ENCODE peak calls at places on chromosomes 4 and X, in four cellular contexts. One of them, this sample, is unnamed.

GRCh38 chr4:7199129-7199725 is 6.9 kb downstream of the SORCS2 start:
- DNase-seq in NCI-H226: no peak
- DNase-seq in cardiac fibroblast: no peak
- DNase-seq in stimulated activated CD4-positive, alpha-beta T cell treated with anti-CD3 and anti-CD28 coated beads, Interleukin-2, amount 100 ng/mL, for 24 hours: no peak
- DNase-seq in this sample: no peak

GRCh38 chr4:38371391-38371851 is 292.6 kb upstream of the KLF3 start:
- DNase-seq in cardiac fibroblast: peak; percentile 27
- DNase-seq in NCI-H226: peak; percentile 84
- DNase-seq in stimulated activated CD4-positive, alpha-beta T cell treated with anti-CD3 and anti-CD28 coated beads, Interleukin-2, amount 100 ng/mL, for 24 hours: no peak
- DNase-seq in this sample: peak; percentile 43

GRCh38 chr4:140884431-140885058 is 128.4 kb upstream of the TBC1D9 start:
- DNase-seq in cardiac fibroblast: peak; percentile 86
- DNase-seq in NCI-H226: peak; percentile 3
- DNase-seq in stimulated activated CD4-positive, alpha-beta T cell treated with anti-CD3 and anti-CD28 coated beads, Interleukin-2, amount 100 ng/mL, for 24 hours: no peak
- DNase-seq in this sample: peak; percentile 18

GRCh38 chr4:176791591-176792347 is 953 bp downstream of the VEGFC start:
- DNase-seq in cardiac fibroblast: peak; percentile 70
- DNase-seq in stimulated activated CD4-positive, alpha-beta T cell treated with anti-CD3 and anti-CD28 coated beads, Interleukin-2, amount 100 ng/mL, for 24 hours: no peak
- DNase-seq in NCI-H226: no peak
- DNase-seq in this sample: no peak

GRCh38 chrX:152072236-152072635 is 66.1 kb downstream of the MAGEA10 start:
- DNase-seq in cardiac fibroblast: peak; percentile 87
- DNase-seq in NCI-H226: peak; percentile 77
- DNase-seq in stimulated activated CD4-positive, alpha-beta T cell treated with anti-CD3 and anti-CD28 coated beads, Interleukin-2, amount 100 ng/mL, for 24 hours: no peak
- DNase-seq in this sample: peak; percentile 16

GRCh38 chr4:3655485-3656429 is 110.4 kb upstream of the ADRA2C start:
- DNase-seq in cardiac fibroblast: no peak
- DNase-seq in stimulated activated CD4-positive, alpha-beta T cell treated with anti-CD3 and anti-CD28 coated beads, Interleukin-2, amount 100 ng/mL, for 24 hours: no peak
- DNase-seq in NCI-H226: no peak
- DNase-seq in this sample: no peak

GRCh38 chrX:153061732-153062131 is 5.5 kb downstream of the PNMA3 start:
- DNase-seq in cardiac fibroblast: peak; percentile 51
- DNase-seq in NCI-H226: peak; percentile 37
- DNase-seq in stimulated activated CD4-positive, alpha-beta T cell treated with anti-CD3 and anti-CD28 coated beads, Interleukin-2, amount 100 ng/mL, for 24 hours: no peak
- DNase-seq in this sample: no peak

GRCh38 chr4:120703908-120704307 is 218.6 kb downstream of the PRDM5 start:
- DNase-seq in NCI-H226: no peak
- DNase-seq in cardiac fibroblast: peak; percentile 35
- DNase-seq in stimulated activated CD4-positive, alpha-beta T cell treated with anti-CD3 and anti-CD28 coated beads, Interleukin-2, amount 100 ng/mL, for 24 hours: no peak
- DNase-seq in this sample: no peak

GRCh38 chrX:44544036-44544435 is 1.4 kb upstream of the FUNDC1 start:
- DNase-seq in cardiac fibroblast: no peak
- DNase-seq in NCI-H226: no peak
- DNase-seq in stimulated activated CD4-positive, alpha-beta T cell treated with anti-CD3 and anti-CD28 coated beads, Interleukin-2, amount 100 ng/mL, for 24 hours: no peak
- DNase-seq in this sample: no peak

GRCh38 chr4:63814171-63814964 is 594.9 kb downstream of the TECRL start:
- DNase-seq in cardiac fibroblast: no peak
- DNase-seq in NCI-H226: no peak
- DNase-seq in stimulated activated CD4-positive, alpha-beta T cell treated with anti-CD3 and anti-CD28 coated beads, Interleukin-2, amount 100 ng/mL, for 24 hours: no peak
- DNase-seq in this sample: no peak

GRCh38 chr4:94536649-94537464 is 85.1 kb downstream of the PDLIM5 start:
- DNase-seq in stimulated activated CD4-positive, alpha-beta T cell treated with anti-CD3 and anti-CD28 coated beads, Interleukin-2, amount 100 ng/mL, for 24 hours: no peak
- DNase-seq in cardiac fibroblast: peak; percentile 41
- DNase-seq in NCI-H226: no peak
- DNase-seq in this sample: no peak

GRCh38 chrX:103941201-103941975 is 21.0 kb upstream of the TMSB15B start:
- DNase-seq in stimulated activated CD4-positive, alpha-beta T cell treated with anti-CD3 and anti-CD28 coated beads, Interleukin-2, amount 100 ng/mL, for 24 hours: no peak
- DNase-seq in cardiac fibroblast: peak; percentile 56
- DNase-seq in NCI-H226: peak; percentile 29
- DNase-seq in this sample: no peak

GRCh38 chr4:173332963-173333657 is 1.0 kb downstream of the HMGB2 start:
- DNase-seq in stimulated activated CD4-positive, alpha-beta T cell treated with anti-CD3 and anti-CD28 coated beads, Interleukin-2, amount 100 ng/mL, for 24 hours: peak; percentile 30
- DNase-seq in NCI-H226: no peak
- DNase-seq in cardiac fibroblast: peak; percentile 22
- DNase-seq in this sample: no peak

GRCh38 chr4:7156273-7157139 is 35.8 kb upstream of the SORCS2 start:
- DNase-seq in cardiac fibroblast: peak; percentile 35
- DNase-seq in stimulated activated CD4-positive, alpha-beta T cell treated with anti-CD3 and anti-CD28 coated beads, Interleukin-2, amount 100 ng/mL, for 24 hours: no peak
- DNase-seq in NCI-H226: no peak
- DNase-seq in this sample: no peak

GRCh38 chr4:126794363-126794762 is 838.4 kb upstream of the INTU start:
- DNase-seq in NCI-H226: peak; percentile 74
- DNase-seq in cardiac fibroblast: peak; percentile 17
- DNase-seq in stimulated activated CD4-positive, alpha-beta T cell treated with anti-CD3 and anti-CD28 coated beads, Interleukin-2, amount 100 ng/mL, for 24 hours: no peak
- DNase-seq in this sample: no peak

GRCh38 chrX:111100191-111100590 is 4.2 kb downstream of the PAK3 start:
- DNase-seq in NCI-H226: no peak
- DNase-seq in stimulated activated CD4-positive, alpha-beta T cell treated with anti-CD3 and anti-CD28 coated beads, Interleukin-2, amount 100 ng/mL, for 24 hours: no peak
- DNase-seq in cardiac fibroblast: peak; percentile 36
- DNase-seq in this sample: no peak

GRCh38 chr4:56828784-56829535 is 7.5 kb upstream of the SPINK2 start:
- DNase-seq in NCI-H226: no peak
- DNase-seq in cardiac fibroblast: peak; percentile 46
- DNase-seq in stimulated activated CD4-positive, alpha-beta T cell treated with anti-CD3 and anti-CD28 coated beads, Interleukin-2, amount 100 ng/mL, for 24 hours: no peak
- DNase-seq in this sample: peak; percentile 23

GRCh38 chr4:159428975-159429692 is 326.3 kb downstream of the RAPGEF2 start:
- DNase-seq in cardiac fibroblast: no peak
- DNase-seq in NCI-H226: no peak
- DNase-seq in stimulated activated CD4-positive, alpha-beta T cell treated with anti-CD3 and anti-CD28 coated beads, Interleukin-2, amount 100 ng/mL, for 24 hours: no peak
- DNase-seq in this sample: no peak

GRCh38 chr4:153521467-153521866 is 55.3 kb downstream of the TMEM131L start:
- DNase-seq in cardiac fibroblast: no peak
- DNase-seq in NCI-H226: no peak
- DNase-seq in stimulated activated CD4-positive, alpha-beta T cell treated with anti-CD3 and anti-CD28 coated beads, Interleukin-2, amount 100 ng/mL, for 24 hours: no peak
- DNase-seq in this sample: no peak

GRCh38 chr4:185580699-185581098 is 45.4 kb upstream of the PDLIM3 start:
- DNase-seq in NCI-H226: peak; percentile 26
- DNase-seq in cardiac fibroblast: peak; percentile 27
- DNase-seq in stimulated activated CD4-positive, alpha-beta T cell treated with anti-CD3 and anti-CD28 coated beads, Interleukin-2, amount 100 ng/mL, for 24 hours: no peak
- DNase-seq in this sample: no peak

GRCh38 chrX:1914606-1915365 is 299.9 kb downstream of the ASMT start:
- DNase-seq in cardiac fibroblast: no peak
- DNase-seq in stimulated activated CD4-positive, alpha-beta T cell treated with anti-CD3 and anti-CD28 coated beads, Interleukin-2, amount 100 ng/mL, for 24 hours: no peak
- DNase-seq in NCI-H226: no peak
- DNase-seq in this sample: no peak

GRCh38 chrX:18949902-18950301 is 34.0 kb downstream of the PHKA2 start:
- DNase-seq in cardiac fibroblast: no peak
- DNase-seq in NCI-H226: no peak
- DNase-seq in stimulated activated CD4-positive, alpha-beta T cell treated with anti-CD3 and anti-CD28 coated beads, Interleukin-2, amount 100 ng/mL, for 24 hours: no peak
- DNase-seq in this sample: no peak

GRCh38 chr4:179867300-179867878 is 2375.8 kb upstream of the TENM3 start:
- DNase-seq in NCI-H226: no peak
- DNase-seq in cardiac fibroblast: peak; percentile 16
- DNase-seq in stimulated activated CD4-positive, alpha-beta T cell treated with anti-CD3 and anti-CD28 coated beads, Interleukin-2, amount 100 ng/mL, for 24 hours: no peak
- DNase-seq in this sample: peak; percentile 42

GRCh38 chr4:182829196-182829595 is 88.0 kb downstream of the DCTD start:
- DNase-seq in NCI-H226: no peak
- DNase-seq in stimulated activated CD4-positive, alpha-beta T cell treated with anti-CD3 and anti-CD28 coated beads, Interleukin-2, amount 100 ng/mL, for 24 hours: no peak
- DNase-seq in cardiac fibroblast: no peak
- DNase-seq in this sample: no peak

GRCh38 chr4:136748777-136749176 is 783.5 kb downstream of the PCDH18 start:
- DNase-seq in cardiac fibroblast: no peak
- DNase-seq in stimulated activated CD4-positive, alpha-beta T cell treated with anti-CD3 and anti-CD28 coated beads, Interleukin-2, amount 100 ng/mL, for 24 hours: no peak
- DNase-seq in NCI-H226: no peak
- DNase-seq in this sample: no peak

GRCh38 chr4:46930866-46931265 is 21.8 kb upstream of the COX7B2 start:
- DNase-seq in cardiac fibroblast: no peak
- DNase-seq in stimulated activated CD4-positive, alpha-beta T cell treated with anti-CD3 and anti-CD28 coated beads, Interleukin-2, amount 100 ng/mL, for 24 hours: no peak
- DNase-seq in NCI-H226: no peak
- DNase-seq in this sample: no peak

GRCh38 chr4:110669663-110670062 is 46.8 kb upstream of the PITX2 start:
- DNase-seq in NCI-H226: peak; percentile 47
- DNase-seq in stimulated activated CD4-positive, alpha-beta T cell treated with anti-CD3 and anti-CD28 coated beads, Interleukin-2, amount 100 ng/mL, for 24 hours: no peak
- DNase-seq in cardiac fibroblast: no peak
- DNase-seq in this sample: no peak

GRCh38 chr4:152938237-152938969 is 2.3 kb downstream of the FHDC1 start:
- DNase-seq in cardiac fibroblast: no peak
- DNase-seq in NCI-H226: no peak
- DNase-seq in stimulated activated CD4-positive, alpha-beta T cell treated with anti-CD3 and anti-CD28 coated beads, Interleukin-2, amount 100 ng/mL, for 24 hours: no peak
- DNase-seq in this sample: no peak

GRCh38 chr4:27929141-27929540 is 1068.5 kb downstream of the STIM2 start:
- DNase-seq in stimulated activated CD4-positive, alpha-beta T cell treated with anti-CD3 and anti-CD28 coated beads, Interleukin-2, amount 100 ng/mL, for 24 hours: no peak
- DNase-seq in NCI-H226: peak; percentile 66
- DNase-seq in cardiac fibroblast: peak; percentile 4
- DNase-seq in this sample: no peak

GRCh38 chr4:40585201-40585789 is 44.4 kb downstream of the RBM47 start:
- DNase-seq in NCI-H226: no peak
- DNase-seq in stimulated activated CD4-positive, alpha-beta T cell treated with anti-CD3 and anti-CD28 coated beads, Interleukin-2, amount 100 ng/mL, for 24 hours: no peak
- DNase-seq in cardiac fibroblast: no peak
- DNase-seq in this sample: no peak

GRCh38 chrX:29947225-29947624 is 268.1 kb upstream of the MAGEB2 start:
- DNase-seq in stimulated activated CD4-positive, alpha-beta T cell treated with anti-CD3 and anti-CD28 coated beads, Interleukin-2, amount 100 ng/mL, for 24 hours: no peak
- DNase-seq in cardiac fibroblast: peak; percentile 13
- DNase-seq in NCI-H226: no peak
- DNase-seq in this sample: no peak

GRCh38 chrX:136491832-136492231 is 4.1 kb downstream of the BRS3 start:
- DNase-seq in stimulated activated CD4-positive, alpha-beta T cell treated with anti-CD3 and anti-CD28 coated beads, Interleukin-2, amount 100 ng/mL, for 24 hours: no peak
- DNase-seq in NCI-H226: no peak
- DNase-seq in cardiac fibroblast: no peak
- DNase-seq in this sample: no peak

GRCh38 chr4:144410230-144410783 is 235.6 kb upstream of the HHIP start:
- DNase-seq in NCI-H226: no peak
- DNase-seq in stimulated activated CD4-positive, alpha-beta T cell treated with anti-CD3 and anti-CD28 coated beads, Interleukin-2, amount 100 ng/mL, for 24 hours: no peak
- DNase-seq in cardiac fibroblast: no peak
- DNase-seq in this sample: no peak

GRCh38 chrX:65723706-65724105 is 56.3 kb downstream of the MSN start:
- DNase-seq in cardiac fibroblast: peak; percentile 48
- DNase-seq in stimulated activated CD4-positive, alpha-beta T cell treated with anti-CD3 and anti-CD28 coated beads, Interleukin-2, amount 100 ng/mL, for 24 hours: peak; percentile 36
- DNase-seq in NCI-H226: no peak
- DNase-seq in this sample: no peak

GRCh38 chrX:10015711-10016515 is 48.8 kb downstream of the CLDN34 start:
- DNase-seq in stimulated activated CD4-positive, alpha-beta T cell treated with anti-CD3 and anti-CD28 coated beads, Interleukin-2, amount 100 ng/mL, for 24 hours: no peak
- DNase-seq in cardiac fibroblast: no peak
- DNase-seq in NCI-H226: no peak
- DNase-seq in this sample: no peak